ENCODE peak calls at places on chromosomes 11 and 22, in seven cellular contexts. J, M, F, G, B, T and Q are unnamed samples.

GRCh38 chr11:118152552-118153471 is at the start of gene SCN4B:
- DNase-seq in J (peak), M (peak), F (no peak), G (peak), B (peak), T (peak), Q (peak)

GRCh38 chr11:97964332-97965004 is 1056.3 kb upstream of the CNTN5 start:
- DNase-seq in J (no peak), M (no peak), F (no peak), G (no peak), B (no peak), T (no peak), Q (no peak)

GRCh38 chr22:37607010-37607911 is 1.4 kb upstream of the GGA1 start:
- DNase-seq in J (peak), M (peak), F (peak), G (peak), B (peak), T (peak), Q (peak)

GRCh38 chr11:28274216-28274615 is 166.0 kb downstream of the METTL15 start:
- DNase-seq in J (no peak), M (no peak), F (no peak), G (no peak), B (no peak), T (no peak), Q (no peak)

GRCh38 chr11:74008373-74009229 is at the start of gene UCP3:
- DNase-seq in J (no peak), M (no peak), F (peak), G (no peak), B (no peak), T (no peak), Q (no peak)

GRCh38 chr11:33207408-33207985 is 46.2 kb upstream of the CSTF3 start:
- DNase-seq in J (no peak), M (no peak), F (no peak), G (peak), B (no peak), T (no peak), Q (peak)

GRCh38 chr11:128523616-128524015 is 63.7 kb downstream of the ETS1 start:
- DNase-seq in J (peak), M (peak), F (no peak), G (no peak), B (no peak), T (no peak), Q (peak)

GRCh38 chr11:131408011-131408640 is 37.7 kb downstream of the NTM start:
- DNase-seq in J (peak), M (peak), F (no peak), G (no peak), B (peak), T (no peak), Q (peak)

GRCh38 chr22:42643632-42644421 is 3.4 kb upstream of the ATP5MGL start:
- DNase-seq in J (no peak), M (no peak), F (no peak), G (no peak), B (peak), T (no peak), Q (no peak)

GRCh38 chr22:21768435-21768834 is 32.8 kb upstream of the YPEL1 start:
- DNase-seq in J (no peak), M (no peak), F (no peak), G (no peak), B (no peak), T (no peak), Q (no peak)

GRCh38 chr22:17778412-17778976 is 4.2 kb upstream of the BID start:
- DNase-seq in J (no peak), M (no peak), F (no peak), G (no peak), B (no peak), T (no peak), Q (no peak)

GRCh38 chr11:69915501-69916250 is 96.5 kb upstream of the FGF3 start:
- DNase-seq in J (peak), M (peak), F (peak), G (peak), B (peak), T (peak), Q (peak)

GRCh38 chr11:65362320-65362931 is 7.9 kb downstream of the TIGD3 start:
- DNase-seq in J (no peak), M (no peak), F (peak), G (no peak), B (no peak), T (no peak), Q (no peak)

GRCh38 chr11:72191961-72192381 is at the start of gene FOLR1:
- DNase-seq in J (no peak), M (peak), F (no peak), G (no peak), B (no peak), T (no peak), Q (no peak)

GRCh38 chr11:69207165-69207889 is 51.6 kb downstream of the SMIM38 start:
- DNase-seq in J (no peak), M (no peak), F (peak), G (no peak), B (no peak), T (no peak), Q (no peak)

GRCh38 chr11:72222106-72222891 is 2.3 kb upstream of the INPPL1 start:
- DNase-seq in J (no peak), M (no peak), F (peak), G (peak), B (peak), T (peak), Q (no peak)

GRCh38 chr22:41311487-41311886 is 10.2 kb downstream of the ZC3H7B start:
- DNase-seq in J (no peak), M (no peak), F (no peak), G (no peak), B (no peak), T (no peak), Q (no peak)

GRCh38 chr11:68780829-68781228 is 29.5 kb upstream of the TESMIN start:
- DNase-seq in J (peak), M (no peak), F (no peak), G (no peak), B (peak), T (peak), Q (peak)

GRCh38 chr11:73099512-73100266 is 42.4 kb downstream of the FCHSD2 start:
- DNase-seq in J (no peak), M (no peak), F (no peak), G (no peak), B (no peak), T (no peak), Q (no peak)

GRCh38 chr22:20568502-20569058 is 61.2 kb downstream of the MED15 start:
- DNase-seq in J (no peak), M (no peak), F (peak), G (no peak), B (no peak), T (no peak), Q (no peak)

GRCh38 chr22:22584722-22585121 is 25.7 kb upstream of the PRAME start:
- DNase-seq in J (no peak), M (no peak), F (no peak), G (no peak), B (no peak), T (no peak), Q (no peak)

GRCh38 chr11:130865091-130865771 is 51.0 kb downstream of the SNX19 start:
- DNase-seq in J (no peak), M (peak), F (no peak), G (no peak), B (no peak), T (no peak), Q (no peak)

GRCh38 chr22:20015187-20015625 is 1.4 kb downstream of the ARVCF start:
- DNase-seq in J (no peak), M (no peak), F (peak), G (no peak), B (no peak), T (peak), Q (no peak)

DNA sequence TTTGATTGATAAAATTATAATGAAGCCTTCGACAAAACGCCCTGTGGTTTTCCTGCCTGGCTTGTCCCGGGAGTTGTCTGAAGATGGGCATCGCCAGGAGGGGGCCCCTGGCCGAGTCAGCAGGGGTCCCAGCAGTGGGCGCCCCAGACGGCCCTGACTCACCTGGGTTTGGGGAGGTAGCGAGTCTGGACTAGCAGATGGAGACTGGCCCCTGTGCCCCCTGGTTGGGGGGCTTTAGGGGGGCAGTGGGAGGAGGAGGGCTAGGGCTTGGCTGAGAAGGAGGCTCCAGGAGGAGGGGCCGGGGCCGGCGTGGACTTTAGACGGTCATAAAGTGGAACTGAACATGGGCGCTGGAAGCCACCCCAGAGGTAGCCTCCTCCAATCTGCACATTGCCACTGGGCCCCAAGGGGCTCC is 410 bp upstream of the LIF start:
- DNase-seq in J (no peak), M (no peak), F (no peak), G (no peak), B (no peak), T (no peak), Q (no peak)
- H3K4me3 ChIP-seq in J (peak), M (no peak), F (no peak), G (no peak), B (no peak), T (no peak), Q (peak)

DNA sequence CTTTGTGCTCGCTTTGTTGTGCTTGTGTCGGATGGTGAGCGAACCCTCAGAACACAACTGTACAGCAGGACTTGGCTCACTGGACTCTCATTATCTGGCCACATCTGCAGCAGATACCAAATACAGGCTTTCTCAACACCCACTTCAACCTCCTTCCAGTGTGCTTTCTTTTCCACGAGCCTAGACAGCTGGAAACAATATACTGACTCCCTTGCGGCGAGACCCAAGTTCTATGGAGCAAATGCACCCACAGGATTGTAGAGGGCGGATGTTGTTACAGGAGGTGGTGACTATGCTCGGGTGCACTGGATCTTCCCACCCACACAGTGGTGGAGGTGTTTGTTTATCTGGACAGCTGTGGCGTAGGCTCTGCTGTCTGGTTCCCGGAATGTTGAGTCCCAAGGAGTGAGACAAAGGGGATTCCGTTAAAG is 204.3 kb downstream of the TENM4 start:
- DNase-seq in J (peak), M (peak), F (no peak), G (no peak), B (no peak), T (no peak), Q (peak)
- TF ChIP-seq CTCF in J (no peak), M (no peak), F (no peak), G (no peak), B (no peak), T (no peak), Q (no peak)

GRCh38 chr11:114289779-114290178 is 6.4 kb upstream of the NNMT start:
- DNase-seq in J (no peak), M (no peak), F (no peak), G (no peak), B (no peak), T (no peak), Q (no peak)

GRCh38 chr11:114291847-114292680 is 4.1 kb upstream of the NNMT start:
- DNase-seq in J (peak), M (peak), F (no peak), G (no peak), B (no peak), T (no peak), Q (peak)

GRCh38 chr11:114290503-114291239 is 5.5 kb upstream of the NNMT start:
- DNase-seq in J (peak), M (peak), F (no peak), G (no peak), B (no peak), T (no peak), Q (peak)

GRCh38 chr11:114293201-114293711 is 2.9 kb upstream of the NNMT start:
- DNase-seq in J (no peak), M (peak), F (no peak), G (no peak), B (no peak), T (no peak), Q (peak)

DNA sequence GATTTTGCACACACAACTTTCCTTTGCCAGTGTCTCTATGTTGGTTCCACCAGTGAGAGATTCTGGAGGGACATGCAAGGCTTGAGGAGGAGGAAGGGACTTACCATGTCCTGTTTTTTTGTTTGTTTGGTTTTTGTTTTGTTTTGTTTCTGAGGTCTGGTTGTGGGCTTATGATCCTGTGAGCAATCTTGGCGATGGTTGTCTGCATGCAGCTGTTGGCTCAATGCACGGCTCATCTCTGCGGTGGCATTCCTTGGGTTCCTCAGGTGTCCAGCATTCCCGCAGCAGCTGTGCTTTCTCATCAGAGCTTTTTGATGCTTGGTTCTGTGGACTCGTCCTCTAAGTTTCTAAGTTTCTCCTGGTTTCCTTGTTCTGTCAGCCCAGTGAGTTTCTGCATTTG is 4.8 kb upstream of the NNMT start:
- DNase-seq in J (peak), M (peak), F (no peak), G (no peak), B (no peak), T (no peak), Q (peak)
- H3K4me3 ChIP-seq in J (peak), M (peak), F (peak), G (no peak), B (no peak), T (no peak), Q (peak)

DNA sequence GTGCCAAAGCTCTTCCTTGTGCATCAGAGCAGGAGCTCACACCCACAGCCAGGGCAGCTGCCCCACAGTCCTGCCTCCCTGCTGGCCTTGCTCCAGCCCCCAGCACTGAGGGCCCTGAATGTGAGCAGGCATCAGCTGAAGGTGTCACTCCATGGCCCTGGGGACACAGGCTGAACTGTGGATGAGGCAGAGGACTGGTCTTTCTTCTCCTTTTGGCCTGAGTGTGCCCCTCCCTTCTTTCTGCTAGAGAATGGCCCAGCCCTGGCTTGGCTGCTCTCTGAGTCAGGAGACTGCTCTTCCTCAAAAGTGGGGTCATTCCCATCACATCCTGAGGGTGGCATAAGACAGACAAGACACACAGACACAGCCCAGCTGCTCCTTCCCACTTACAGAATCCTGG is 16.2 kb downstream of the OTOG start:
- DNase-seq in J (no peak), M (no peak), F (no peak), G (no peak), B (no peak), T (no peak), Q (no peak)
- TF ChIP-seq CTCF in J (no peak), M (no peak), F (no peak), G (no peak), B (no peak), T (no peak), Q (no peak)

GRCh38 chr22:48929276-48929790 is 898.3 kb downstream of the BRD1 start:
- DNase-seq in J (no peak), M (no peak), F (no peak), G (no peak), B (no peak), T (no peak), Q (no peak)
- H3K4me3 ChIP-seq in J (no peak), M (no peak), F (no peak), G (no peak), B (no peak), T (no peak), Q (no peak)

DNA sequence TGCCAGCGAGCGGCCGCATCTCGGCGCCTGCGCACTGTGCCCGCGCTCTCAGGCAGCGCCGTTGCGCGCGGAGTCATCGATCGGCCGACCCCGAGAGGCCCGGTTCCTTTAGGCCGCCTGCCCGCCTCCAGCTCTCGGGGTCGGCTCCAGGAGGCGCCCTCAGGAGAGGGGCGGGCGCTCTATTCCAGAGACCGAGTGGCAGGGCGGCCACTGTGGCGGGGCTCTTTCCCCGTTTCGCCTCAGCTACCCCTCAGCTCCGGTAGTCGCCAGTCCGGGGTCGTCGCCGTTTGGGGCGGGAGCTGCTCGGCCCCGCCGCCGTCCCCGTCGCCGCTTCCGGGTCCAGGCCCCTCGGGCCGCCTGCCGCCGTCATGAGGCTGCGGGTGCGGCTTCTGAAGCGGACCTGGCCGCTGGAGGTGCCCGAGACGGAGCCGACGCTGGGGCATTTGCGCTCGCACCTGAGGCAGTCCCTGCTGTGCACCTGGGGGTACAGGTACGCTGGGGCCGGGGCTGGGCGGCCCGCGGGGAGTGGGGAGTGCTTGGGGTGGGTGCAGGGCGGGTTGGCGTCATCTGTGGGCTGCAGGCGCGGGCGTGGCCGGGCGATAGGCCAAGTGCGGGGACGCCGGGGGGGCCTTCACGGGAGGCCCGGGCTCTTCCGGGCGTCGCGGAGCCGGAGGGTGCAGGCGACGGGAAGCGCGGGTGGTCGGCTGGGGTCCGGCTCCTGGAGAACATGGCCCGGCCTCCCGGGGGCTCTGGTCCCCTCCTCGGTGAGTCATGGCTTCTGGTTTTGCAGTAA is at the start of gene FBXO7:
- DNase-seq in J (peak), M (peak), F (peak), G (peak), B (peak), T (peak), Q (peak)
- TF ChIP-seq CTCF in J (peak), M (peak), F (peak), G (peak), B (no peak), T (no peak), Q (peak)

GRCh38 chr11:64226507-64227051 is 505 bp downstream of the NUDT22 start:
- DNase-seq in J (no peak), M (no peak), F (peak), G (peak), B (peak), T (peak), Q (no peak)

GRCh38 chr11:64225608-64226506 is at the start of the genes NUDT22 and TRPT1:
- DNase-seq in J (peak), M (peak), F (peak), G (peak), B (peak), T (peak), Q (peak)

GRCh38 chr11:64223001-64223651 is 2.9 kb downstream of the TRPT1 start:
- DNase-seq in J (no peak), M (no peak), F (no peak), G (peak), B (peak), T (no peak), Q (no peak)

GRCh38 chr11:64224151-64224890 is 1.7 kb downstream of the TRPT1 start:
- DNase-seq in J (no peak), M (no peak), F (peak), G (peak), B (peak), T (peak), Q (no peak)

DNA sequence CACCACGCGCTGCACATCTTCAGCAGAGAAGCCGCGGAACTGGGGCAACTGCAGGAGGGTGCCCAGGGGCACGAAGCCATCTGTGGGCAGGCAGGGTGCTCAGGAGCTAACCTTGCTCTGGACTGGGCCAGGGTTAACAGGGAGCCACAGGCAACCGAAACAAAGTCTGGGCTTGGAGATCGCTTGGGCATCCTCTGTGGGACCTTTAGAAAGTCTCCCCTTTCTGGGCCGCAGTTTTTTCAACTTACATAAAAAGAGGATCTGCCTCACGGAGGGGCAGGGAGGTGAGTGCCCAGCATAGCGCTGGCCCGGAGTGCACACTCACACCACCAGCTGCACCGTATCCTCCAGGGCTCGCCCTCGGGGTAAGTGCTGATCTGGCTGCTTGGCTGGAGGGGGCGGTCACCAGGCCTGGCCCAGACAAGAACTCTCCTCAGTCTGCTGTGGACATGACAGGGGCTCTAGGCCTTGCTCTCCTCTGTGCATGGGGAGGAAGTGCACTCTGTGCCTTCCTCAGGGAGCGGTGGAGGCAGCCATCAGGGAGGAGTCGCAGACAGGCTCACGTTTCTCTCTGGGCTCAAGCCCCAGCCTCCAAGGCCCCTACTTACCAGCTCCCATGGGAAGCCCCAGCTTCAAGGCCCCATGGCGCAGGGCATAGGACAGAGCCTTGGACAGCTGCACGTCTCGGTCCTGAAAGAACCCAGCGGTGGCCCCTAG is 937 bp downstream of the TRPT1 start:
- DNase-seq in J (no peak), M (no peak), F (peak), G (no peak), B (peak), T (peak), Q (no peak)
- H3K4me3 ChIP-seq in J (peak), M (peak), F (peak), G (peak), B (no peak), T (peak), Q (peak)

DNA sequence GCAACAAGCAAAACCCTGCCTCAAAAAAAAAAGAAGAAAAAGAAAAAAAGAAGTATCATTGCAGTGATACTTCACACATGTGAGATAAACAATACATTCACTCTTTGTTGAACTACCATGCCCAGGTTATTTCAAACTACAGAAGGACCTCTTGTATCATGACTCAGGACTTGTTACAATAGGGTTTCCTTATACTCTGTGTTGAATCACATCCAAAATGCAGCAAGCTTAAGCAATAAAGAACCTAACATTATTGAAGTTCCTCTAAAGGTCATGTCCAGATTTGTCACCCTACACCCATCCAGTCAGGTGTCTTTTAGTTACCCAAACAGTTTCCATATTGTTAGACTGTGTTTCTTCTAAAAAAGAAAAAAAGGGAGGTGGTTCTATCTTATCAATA is 26.9 kb upstream of the ALKBH3 start:
- DNase-seq in J (no peak), M (peak), F (no peak), G (no peak), B (no peak), T (no peak), Q (peak)
- TF ChIP-seq CTCF in J (no peak), M (no peak), F (no peak), G (no peak), B (no peak), T (no peak), Q (no peak)